ENCODE peak calls at places on chromosomes 1 and 21, in nine cellular contexts. W is amygdala, B is AG10803, F is mesothelial cell of epicardium, J is hepatic stellate cell, E is AG08396, M is SK-MEL-5, C is cardiac septum, K is fibroblast of lung. D is an unnamed sample.

GRCh38 chr1:38648417-38648816 is 211.2 kb downstream of the RRAGC start:
- DNase-seq in F (no peak), K (no peak), J (no peak), M (no peak), E (no peak), C (no peak), B (no peak), W (no peak), D (no peak)

GRCh38 chr1:196209983-196210382 is 398.3 kb downstream of the KCNT2 start:
- DNase-seq in E (no peak), C (peak), F (no peak), M (no peak), J (no peak), W (no peak), K (peak), B (peak), D (no peak)

GRCh38 chr1:147211577-147211976 is 13.6 kb downstream of the FMO5 start:
- DNase-seq in K (no peak), B (no peak), E (no peak), J (no peak), F (no peak), C (no peak), W (no peak), M (no peak), D (no peak)

GRCh38 chr1:86552376-86552775 is 5.5 kb downstream of the CLCA4 start:
- DNase-seq in K (no peak), M (no peak), C (no peak), E (no peak), F (no peak), B (no peak), J (no peak), W (no peak), D (no peak)

GRCh38 chr1:25725482-25725881 is 74.5 kb upstream of the SELENON start:
- DNase-seq in M (peak), K (no peak), F (no peak), E (no peak), J (no peak), C (no peak), B (no peak), W (no peak), D (no peak)

GRCh38 chr1:83769072-83769471 is 229.9 kb downstream of the TTLL7 start:
- DNase-seq in W (no peak), C (no peak), E (no peak), B (no peak), F (no peak), J (no peak), K (no peak), M (no peak), D (no peak)

GRCh38 chr1:16076871-16077250 is 3.4 kb upstream of the FAM131C start:
- DNase-seq in E (no peak), C (no peak), K (peak), W (no peak), B (peak), F (no peak), J (peak), M (no peak), D (no peak)

GRCh38 chr1:145773423-145773822 is 50.5 kb downstream of the RNF115 start:
- DNase-seq in K (no peak), M (no peak), F (no peak), J (no peak), W (no peak), E (no peak), B (no peak), C (no peak), D (no peak)

GRCh38 chr1:26584022-26584485 is 54.5 kb downstream of the RPS6KA1 start:
- DNase-seq in K (no peak), W (no peak), F (no peak), C (no peak), J (no peak), B (no peak), E (no peak), M (peak), D (no peak)

GRCh38 chr1:183029591-183030000 is 6.4 kb downstream of the LAMC1 start:
- DNase-seq in F (no peak), J (no peak), K (peak), W (no peak), B (peak), C (no peak), E (peak), M (no peak), D (no peak)

GRCh38 chr1:197911857-197912696 is 5.1 kb upstream of the LHX9 start:
- DNase-seq in J (no peak), E (no peak), K (no peak), C (no peak), M (no peak), B (no peak), W (no peak), F (no peak), D (no peak)

GRCh38 chr1:64513557-64513956 is 43.6 kb downstream of the CACHD1 start:
- DNase-seq in J (no peak), F (no peak), W (no peak), M (no peak), C (no peak), K (no peak), B (no peak), E (no peak), D (no peak)

GRCh38 chr1:18731591-18732235 is 101.1 kb downstream of the PAX7 start:
- DNase-seq in J (no peak), W (no peak), B (no peak), F (no peak), M (no peak), E (no peak), K (no peak), C (no peak), D (no peak)

GRCh38 chr1:210310562-210310961 is 18.1 kb upstream of the HHAT start:
- DNase-seq in F (no peak), B (no peak), E (no peak), M (no peak), C (no peak), J (no peak), W (no peak), K (no peak), D (no peak)

GRCh38 chr1:17184822-17185484 is 20.0 kb upstream of the PADI1 start:
- DNase-seq in J (no peak), M (no peak), F (no peak), E (no peak), B (no peak), C (no peak), K (no peak), W (no peak), D (no peak)

GRCh38 chr21:45839274-45839673 is 142.3 kb upstream of the COL6A1 start:
- DNase-seq in B (no peak), F (no peak), C (no peak), J (no peak), K (no peak), M (no peak), W (no peak), E (no peak), D (no peak)

GRCh38 chr1:151827853-151828252 is 3.7 kb downstream of the RORC start:
- DNase-seq in W (no peak), F (no peak), B (no peak), M (no peak), J (no peak), E (no peak), K (no peak), C (no peak), D (no peak)

GRCh38 chr21:39184050-39184980 is 1.1 kb upstream of the PSMG1 start:
- DNase-seq in J (no peak), W (no peak), B (no peak), F (no peak), E (no peak), K (no peak), M (no peak), C (no peak), D (peak)

GRCh38 chr1:198113302-198113701 is 43.5 kb upstream of the NEK7 start:
- DNase-seq in J (no peak), C (no peak), M (no peak), F (no peak), W (no peak), K (peak), E (no peak), B (peak), D (no peak)

GRCh38 chr1:121586369-121587229 is 401.8 kb downstream of the SRGAP2C start:
- DNase-seq in K (no peak), C (no peak), F (no peak), M (no peak), W (no peak), E (no peak), B (no peak), J (no peak), D (no peak)

GRCh38 chr1:152225678-152226077 is 1.7 kb upstream of the HRNR start:
- DNase-seq in M (no peak), B (no peak), C (no peak), E (no peak), J (no peak), K (no peak), F (no peak), W (no peak), D (no peak)